ENCODE peak calls at places on chromosomes 6 and 20, in six cellular contexts. T, Y, F, D, B and X are unnamed samples.

GRCh38 chr20:50585678-50586077 is 75.5 kb downstream of the PTPN1 start:
- DNase-seq in Y (no peak), F (no peak), D (no peak), B (no peak), T (no peak), X (no peak)

GRCh38 chr6:148827421-148827820 is 80.6 kb downstream of the UST start:
- DNase-seq in D (no peak), Y (no peak), B (no peak), F (no peak), T (no peak), X (no peak)

GRCh38 chr6:13615802-13616140 is 636 bp downstream of the NOL7 start:
- DNase-seq in B (peak; percentile 21), Y (no peak), F (peak; percentile 65), T (peak; percentile 13), D (peak; percentile 30), X (no peak)

GRCh38 chr6:111812080-111813038 is 60.9 kb downstream of the FYN start:
- DNase-seq in D (no peak), Y (no peak), T (peak; percentile 74), B (no peak), F (no peak), X (no peak)

GRCh38 chr20:57470212-57470522 is 54.8 kb downstream of the CTCFL start:
- DNase-seq in Y (no peak), B (no peak), F (no peak), D (no peak), T (no peak), X (no peak)

GRCh38 chr6:155265843-155266535 is 2.2 kb downstream of the CLDN20 start:
- DNase-seq in D (no peak), F (no peak), B (no peak), Y (no peak), T (no peak), X (no peak)

GRCh38 chr6:41257369-41258195 is 28.9 kb downstream of the TREM1 start:
- DNase-seq in T (no peak), Y (no peak), D (no peak), B (no peak), F (no peak), X (no peak)

GRCh38 chr6:107114213-107114871 is 973 bp downstream of the BEND3 start:
- DNase-seq in F (peak; percentile 87), Y (peak; percentile 59), B (peak; percentile 51), D (peak; percentile 74), T (peak; percentile 59), X (peak; percentile 53)

GRCh38 chr6:358847-359246 is 32.7 kb upstream of the IRF4 start:
- DNase-seq in D (no peak), B (no peak), Y (no peak), T (no peak), F (no peak), X (no peak)

GRCh38 chr20:10647471-10647870 is 26.3 kb downstream of the JAG1 start:
- DNase-seq in D (no peak), F (no peak), Y (no peak), B (no peak), T (no peak), X (no peak)

GRCh38 chr6:33785766-33786165 is 3.2 kb downstream of the LEMD2 start:
- DNase-seq in Y (no peak), T (no peak), D (no peak), F (no peak), B (no peak), X (no peak)

GRCh38 chr6:35181313-35181932 is 32.3 kb upstream of the SCUBE3 start:
- DNase-seq in Y (no peak), B (no peak), D (no peak), F (no peak), T (peak; percentile 18), X (no peak)

GRCh38 chr6:147190556-147190955 is 13.7 kb upstream of the STXBP5 start:
- DNase-seq in Y (no peak), B (no peak), D (no peak), T (no peak), F (no peak), X (no peak)

GRCh38 chr20:52060794-52061714 is 130.5 kb downstream of the ZFP64 start:
- DNase-seq in D (no peak), T (no peak), F (no peak), Y (no peak), B (no peak), X (no peak)

GRCh38 chr6:168179702-168180382 is 100.8 kb upstream of the FRMD1 start:
- DNase-seq in F (no peak), Y (no peak), B (no peak), T (no peak), D (no peak), X (no peak)

GRCh38 chr6:50762798-50763197 is 49.5 kb downstream of the TFAP2D start:
- DNase-seq in Y (no peak), D (no peak), F (no peak), T (no peak), B (no peak), X (no peak)

GRCh38 chr6:134060491-134061106 is 8.2 kb upstream of the SLC2A12 start:
- DNase-seq in B (no peak), T (peak; percentile 78), Y (no peak), D (no peak), F (no peak), X (no peak)

GRCh38 chr6:91653954-91654843 is 1067.3 kb upstream of the MAP3K7 start:
- DNase-seq in T (no peak), B (peak; percentile 29), Y (no peak), D (no peak), F (no peak), X (no peak)

GRCh38 chr6:35810831-35811698 is 5.9 kb downstream of the LHFPL5 start:
- DNase-seq in F (no peak), Y (no peak), T (peak; percentile 96), B (no peak), D (no peak), X (no peak)

GRCh38 chr6:7467007-7467897 is 74.2 kb upstream of the DSP start:
- DNase-seq in F (no peak), B (no peak), T (no peak), D (no peak), Y (no peak), X (no peak)

GRCh38 chr6:39214846-39215639 is 14.2 kb downstream of the KCNK5 start:
- DNase-seq in T (no peak), Y (no peak), B (no peak), F (no peak), D (no peak), X (no peak)

GRCh38 chr20:14312001-14312400 is 25.4 kb downstream of the FLRT3 start:
- DNase-seq in T (no peak), F (no peak), B (no peak), D (no peak), Y (no peak), X (no peak)

GRCh38 chr6:53724501-53724900 is 58.9 kb upstream of the KLHL31 start:
- DNase-seq in F (no peak), B (no peak), D (no peak), T (no peak), Y (no peak), X (no peak)

GRCh38 chr6:100512203-100512862 is 47.6 kb upstream of the SIM1 start:
- DNase-seq in Y (no peak), T (peak; percentile 4), F (no peak), D (no peak), B (no peak), X (no peak)

GRCh38 chr6:136284909-136285308 is 4.7 kb downstream of the BCLAF1 start:
- DNase-seq in Y (no peak), T (no peak), F (no peak), B (no peak), D (no peak), X (no peak)

GRCh38 chr20:1293641-1294379 is 27.7 kb downstream of the SNPH start:
- DNase-seq in B (no peak), F (no peak), Y (no peak), D (no peak), T (no peak), X (no peak)

GRCh38 chr20:2899243-2899642 is 26.0 kb downstream of the PTPRA start:
- DNase-seq in F (no peak), Y (no peak), D (no peak), T (no peak), B (no peak), X (no peak)

GRCh38 chr6:112804638-112805330 is 457.7 kb downstream of the RFPL4B start:
- DNase-seq in T (no peak), D (no peak), Y (no peak), F (no peak), B (no peak), X (no peak)

GRCh38 chr6:16804515-16805161 is 43.4 kb upstream of the ATXN1 start:
- DNase-seq in B (no peak), Y (no peak), T (no peak), D (no peak), F (no peak), X (no peak)

GRCh38 chr6:124080483-124080882 is 276.8 kb downstream of the NKAIN2 start:
- DNase-seq in T (no peak), Y (no peak), B (no peak), F (no peak), D (no peak), X (no peak)

GRCh38 chr20:10524034-10524476 is 89.0 kb downstream of the SLX4IP start:
- DNase-seq in F (no peak), Y (no peak), D (peak; percentile 5), T (no peak), B (no peak), X (no peak)

GRCh38 chr6:106860940-106861339 is 113.6 kb downstream of the CD24 start:
- DNase-seq in F (no peak), Y (no peak), D (no peak), T (no peak), B (no peak), X (no peak)

GRCh38 chr6:124389127-124389526 is 573.1 kb upstream of the RNF217 start:
- DNase-seq in F (no peak), D (no peak), B (no peak), T (no peak), Y (no peak), X (no peak)

GRCh38 chr6:135179920-135180457 is 1.1 kb upstream of the MYB start:
- DNase-seq in T (no peak), D (no peak), Y (no peak), B (no peak), F (no peak), X (no peak)

GRCh38 chr6:70706491-70707123 is 38.9 kb downstream of the SMAP1 start:
- DNase-seq in Y (peak; percentile 32), F (no peak), T (no peak), B (peak; percentile 47), D (peak; percentile 10), X (no peak)

GRCh38 chr6:50457351-50457750 is 256.0 kb upstream of the TFAP2D start:
- DNase-seq in F (no peak), T (no peak), Y (no peak), D (no peak), B (no peak), X (no peak)

GRCh38 chr6:68994561-68994960 is 359.5 kb downstream of the ADGRB3 start:
- DNase-seq in T (no peak), D (no peak), F (no peak), B (no peak), Y (no peak), X (no peak)

GRCh38 chr6:163915131-163915530 is 500.6 kb downstream of the QKI start:
- DNase-seq in D (no peak), T (no peak), B (no peak), F (no peak), Y (no peak), X (no peak)

GRCh38 chr6:54770328-54770727 is 76.2 kb upstream of the FAM83B start:
- DNase-seq in T (no peak), F (no peak), Y (no peak), D (no peak), B (no peak), X (no peak)

GRCh38 chr6:46220351-46221220 is 49.8 kb upstream of the ENPP5 start:
- DNase-seq in T (no peak), D (no peak), B (no peak), F (peak; percentile 38), Y (no peak), X (no peak)